ENCODE peak calls at places on chromosomes 4 and X, in five cellular contexts. I, B, N, Z and A are unnamed samples.

GRCh38 chr4:174170091-174170490 is 113.4 kb downstream of the FBXO8 start:
- DNase-seq in B (no peak), I (no peak), N (no peak), Z (no peak), A (no peak)

GRCh38 chr4:73867783-73868182 is 1.4 kb upstream of the CXCL1 start:
- DNase-seq in N (peak; percentile 75), I (no peak), B (no peak), Z (no peak), A (no peak)

GRCh38 chr4:113682730-113683129 is 78.8 kb downstream of the CAMK2D start:
- DNase-seq in B (no peak), Z (peak; percentile 42), I (no peak), N (no peak), A (no peak)

GRCh38 chrX:119375561-119375960 is 23.6 kb upstream of the SLC25A43 start:
- DNase-seq in N (no peak), Z (peak; percentile 19), I (no peak), B (no peak), A (no peak)

GRCh38 chr4:24527371-24527770 is 57.0 kb downstream of the DHX15 start:
- DNase-seq in N (no peak), I (no peak), B (no peak), Z (no peak), A (no peak)

GRCh38 chrX:14963447-14964236 is 90.4 kb downstream of the MOSPD2 start:
- DNase-seq in N (peak; percentile 10), Z (peak; percentile 70), B (no peak), I (no peak), A (no peak)

GRCh38 chrX:28851871-28852270 is 264.6 kb downstream of the IL1RAPL1 start:
- DNase-seq in Z (no peak), N (no peak), B (no peak), I (no peak), A (no peak)

GRCh38 chrX:108437789-108438623 is at the start of gene COL4A6:
- DNase-seq in N (peak; percentile 10), B (peak; percentile 14), I (peak; percentile 73), Z (no peak), A (no peak)

GRCh38 chr4:20615492-20616136 is 84.6 kb upstream of the PACRGL start:
- DNase-seq in B (no peak), N (peak; percentile 62), I (no peak), Z (no peak), A (no peak)

GRCh38 chrX:2894885-2895292 is 34.2 kb downstream of the ARSD start:
- DNase-seq in B (no peak), Z (peak; percentile 8), N (no peak), I (no peak), A (no peak)

GRCh38 chr4:80918004-80918403 is 112.5 kb upstream of the BMP3 start:
- DNase-seq in Z (peak; percentile 48), I (no peak), B (no peak), N (no peak), A (no peak)

GRCh38 chr4:145487626-145488025 is 6.0 kb downstream of the SMAD1 start:
- DNase-seq in Z (no peak), B (no peak), N (no peak), I (no peak), A (no peak)

GRCh38 chr4:7103599-7104365 is 35.9 kb upstream of the GRPEL1 start:
- DNase-seq in N (no peak), Z (no peak), B (peak; percentile 83), I (no peak), A (no peak)

GRCh38 chr4:57191523-57192034 is 81.4 kb upstream of the IGFBP7 start:
- DNase-seq in N (no peak), B (no peak), I (peak; percentile 22), Z (no peak), A (no peak)

GRCh38 chrX:129472116-129472515 is 51.2 kb downstream of the SMARCA1 start:
- DNase-seq in I (no peak), B (no peak), Z (peak; percentile 4), N (no peak), A (no peak)

GRCh38 chr4:70613182-70613892 is 15.2 kb upstream of the ENAM start:
- DNase-seq in I (no peak), N (no peak), Z (no peak), B (no peak), A (no peak)

GRCh38 chrX:105608745-105609144 is 213.6 kb upstream of the NRK start:
- DNase-seq in I (no peak), Z (no peak), B (no peak), N (no peak), A (no peak)

GRCh38 chr4:143287571-143287923 is 49.1 kb upstream of the GAB1 start:
- DNase-seq in B (no peak), N (no peak), Z (no peak), I (no peak), A (no peak)

GRCh38 chr4:40594261-40595178 is 35.1 kb downstream of the RBM47 start:
- DNase-seq in N (no peak), I (no peak), Z (peak; percentile 80), B (no peak), A (no peak)

GRCh38 chr4:177105526-177105925 is 204.1 kb upstream of the NEIL3 start:
- DNase-seq in I (no peak), N (no peak), Z (peak; percentile 4), B (no peak), A (no peak)

GRCh38 chr4:47482326-47482725 is 2.7 kb upstream of the ATP10D start:
- DNase-seq in N (no peak), Z (peak; percentile 70), B (no peak), I (no peak), A (peak; percentile 18)

GRCh38 chr4:136748777-136749176 is 783.5 kb downstream of the PCDH18 start:
- DNase-seq in B (no peak), N (no peak), Z (no peak), I (no peak), A (no peak)

GRCh38 chrX:106932492-106932923 is 12.3 kb downstream of the CLDN2 start:
- DNase-seq in N (peak; percentile 53), B (no peak), I (no peak), Z (peak; percentile 50), A (peak; percentile 45)

GRCh38 chr4:89111833-89112563 is 665 bp downstream of the TIGD2 start:
- DNase-seq in Z (peak; percentile 88), I (no peak), N (peak; percentile 13), B (no peak), A (peak; percentile 80)

GRCh38 chr4:120964596-120964995 is 42.1 kb upstream of the PRDM5 start:
- DNase-seq in B (no peak), Z (no peak), I (no peak), N (no peak), A (no peak)

GRCh38 chr4:139735381-139736256 is 70.0 kb downstream of the MGST2 start:
- DNase-seq in Z (no peak), I (peak; percentile 46), B (peak; percentile 40), N (no peak), A (peak; percentile 51)

GRCh38 chrX:109384569-109385174 is 97.2 kb downstream of the GUCY2F start:
- DNase-seq in N (peak; percentile 14), I (no peak), B (no peak), Z (no peak), A (peak; percentile 2)

GRCh38 chr4:102386966-102387365 is 41.7 kb upstream of the SLC39A8 start:
- DNase-seq in B (no peak), Z (no peak), N (no peak), I (no peak), A (no peak)

GRCh38 chr4:86357608-86358007 is 2.2 kb downstream of the MAPK10 start:
- DNase-seq in Z (no peak), I (no peak), N (no peak), B (no peak), A (no peak)

GRCh38 chr4:6991249-6991648 is 51.9 kb upstream of the TADA2B start:
- DNase-seq in Z (no peak), I (no peak), B (no peak), N (no peak), A (no peak)

GRCh38 chrX:2928583-2929434 is at the start of gene ARSD:
- DNase-seq in B (peak; percentile 96), N (peak; percentile 84), I (peak; percentile 87), Z (peak; percentile 72), A (peak; percentile 73)

GRCh38 chr4:163166041-163166579 is 580 bp downstream of the NAF1 start:
- DNase-seq in N (peak; percentile 49), I (peak; percentile 45), Z (peak; percentile 22), B (peak; percentile 39), A (peak; percentile 54)

GRCh38 chrX:44332437-44332836 is 11.0 kb downstream of the EFHC2 start:
- DNase-seq in B (no peak), N (no peak), I (no peak), Z (no peak), A (no peak)

GRCh38 chrX:129701624-129702069 is 37.1 kb upstream of the XPNPEP2 start:
- DNase-seq in B (peak; percentile 82), Z (no peak), N (no peak), I (no peak), A (no peak)

GRCh38 chr4:45554423-45554822 is 569.4 kb downstream of the GABRG1 start:
- DNase-seq in Z (no peak), I (no peak), B (no peak), N (no peak), A (no peak)

GRCh38 chr4:77710125-77710524 is 104.5 kb downstream of the CXCL13 start:
- DNase-seq in I (no peak), N (no peak), Z (no peak), B (no peak), A (no peak)

GRCh38 chr4:184281231-184282139 is 63.8 kb upstream of the ENPP6 start:
- DNase-seq in B (no peak), N (no peak), Z (no peak), I (no peak), A (no peak)

GRCh38 chrX:27597506-27597905 is 7.4 kb downstream of the DCAF8L2 start:
- DNase-seq in Z (no peak), B (no peak), N (no peak), I (no peak), A (no peak)

GRCh38 chrX:107541244-107541643 is 87.1 kb upstream of the PRPS1 start:
- DNase-seq in I (no peak), N (no peak), B (no peak), Z (peak; percentile 4), A (no peak)

GRCh38 chr4:1684756-1685603 is 867 bp upstream of the FAM53A start:
- DNase-seq in Z (no peak), B (peak; percentile 29), N (no peak), I (no peak), A (no peak)